ENCODE peak calls at places on chromosomes 6 and 20, in four cellular contexts. E is H1, A is stomach, M is K562. O is an unnamed sample. For H3K4me1, the result is how much of the 10 kb centered on the place peaks cover.

GRCh38 chr6:74755196-74755595 is 450.7 kb downstream of the COL12A1 start:
- DNase-seq in E (no peak), A (no peak), M (no peak), O (no peak)

GRCh38 chr20:8212286-8212685 is 80.2 kb downstream of the PLCB1 start:
- DNase-seq in E (no peak), A (no peak), M (no peak), O (no peak)

GRCh38 chr6:166645928-166646327 is 18.9 kb upstream of the RPS6KA2 start:
- DNase-seq in E (no peak), A (no peak), M (no peak), O (no peak)

GRCh38 chr20:4195499-4195898 is 180.1 kb upstream of the RNF24 start:
- DNase-seq in E (peak), A (no peak), M (peak), O (no peak)

GRCh38 chr6:85368631-85369030 is 81.3 kb upstream of the NT5E start:
- DNase-seq in E (no peak), A (no peak), M (no peak), O (no peak)

GRCh38 chr6:10531513-10531912 is 10.4 kb downstream of the GCNT2 start:
- DNase-seq in E (no peak), A (no peak), M (no peak), O (no peak)

GRCh38 chr6:7249946-7250643 is 62.9 kb downstream of the SSR1 start:
- DNase-seq in E (no peak), A (no peak), M (no peak), O (no peak)

GRCh38 chr20:63863798-63864544 is 1.1 kb upstream of the TPD52L2 start:
- DNase-seq in E (peak), A (peak), M (peak), O (peak)

GRCh38 chr6:28353981-28354676 is 4.4 kb downstream of the ZKSCAN3 start:
- DNase-seq in E (no peak), A (peak), M (peak), O (no peak)

GRCh38 chr6:62904687-62905086 is 306.6 kb upstream of the FKBP1C start:
- DNase-seq in E (no peak), A (no peak), M (no peak), O (no peak)

GRCh38 chr6:39816744-39817143 is 24.6 kb downstream of the DAAM2 start:
- DNase-seq in E (no peak), A (no peak), M (no peak), O (no peak)

GRCh38 chr6:121247386-121247785 is 86.9 kb downstream of the TBC1D32 start:
- DNase-seq in E (no peak), A (no peak), M (no peak), O (no peak)

GRCh38 chr20:48538856-48539255 is 288.9 kb downstream of the PREX1 start:
- DNase-seq in E (no peak), A (no peak), M (no peak), O (no peak)

GRCh38 chr6:2819891-2820814 is 21.5 kb downstream of the SERPINB1 start:
- DNase-seq in E (no peak), A (no peak), M (no peak), O (no peak)

GRCh38 chr6:44008821-44009370 is 118.4 kb downstream of the MRPL14 start:
- DNase-seq in E (no peak), A (no peak), M (no peak), O (no peak)

GRCh38 chr20:13396826-13397225 is 175.8 kb downstream of the ISM1 start:
- DNase-seq in E (no peak), A (no peak), M (no peak), O (no peak)

GRCh38 chr6:139153876-139154275 is 19.0 kb downstream of the HECA start:
- DNase-seq in E (no peak), A (no peak), M (no peak), O (no peak)

DNA sequence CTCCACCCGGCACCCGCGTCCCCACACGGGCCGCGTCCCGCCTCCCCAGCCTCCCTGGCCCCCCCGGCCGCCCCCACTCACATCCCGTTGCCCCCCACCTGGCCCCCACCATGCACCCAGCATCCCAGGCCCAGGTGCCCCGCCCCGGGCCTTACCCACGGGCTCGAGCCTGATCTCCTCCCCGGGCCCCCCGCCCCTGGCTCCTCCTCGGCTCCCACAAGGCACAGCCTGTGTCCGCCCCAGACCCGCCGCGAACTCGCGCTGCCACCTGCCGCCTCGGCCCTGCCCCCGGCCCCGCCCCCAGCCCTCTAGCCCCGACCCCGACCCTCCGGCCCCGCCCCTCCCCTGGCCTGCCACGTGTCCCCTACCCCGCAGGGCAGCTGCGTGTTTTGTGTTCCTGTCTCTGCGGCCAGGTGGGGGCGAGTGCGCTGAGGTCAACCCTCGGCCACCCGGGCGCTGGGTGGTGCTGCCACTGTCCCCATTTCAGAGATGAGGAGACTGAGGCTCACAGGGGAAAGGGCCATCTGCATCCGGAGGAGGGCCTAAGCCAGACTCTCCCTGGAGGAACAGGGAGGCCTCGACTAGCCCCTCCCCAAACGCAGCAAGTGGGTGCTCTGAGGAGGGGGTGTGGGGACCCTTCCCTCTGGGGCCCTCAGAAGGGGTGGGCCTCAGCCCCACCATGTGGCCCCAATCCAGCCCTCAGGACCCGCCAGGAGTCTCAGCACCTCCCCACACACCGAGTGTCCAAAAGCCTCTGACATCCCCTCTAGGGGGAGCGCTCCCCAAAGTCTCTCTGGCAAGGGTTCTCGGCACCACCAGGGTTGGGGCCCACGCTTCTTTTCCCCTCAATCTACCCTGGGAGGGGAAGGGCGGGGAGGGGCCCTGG is 99.8 kb downstream of the TAF4 start:
- DNase-seq in E (peak), A (no peak), M (peak), O (no peak)
- TF ChIP-seq CTCF in E (peak), A (no peak), M (no peak), O (no peak)

GRCh38 chr6:25815194-25815593 is 16.7 kb downstream of the SLC17A1 start:
- DNase-seq in E (no peak), A (no peak), M (no peak), O (no peak)
- TF ChIP-seq POLR2AphosphoS5 in E (no peak), A (no peak), M (no peak), O (no peak)

GRCh38 chr6:56767892-56768531 is 125.3 kb upstream of the DST start:
- DNase-seq in E (no peak), A (no peak), M (no peak), O (no peak)

GRCh38 chr6:56765494-56765893 is 122.8 kb upstream of the DST start:
- DNase-seq in E (no peak), A (no peak), M (no peak), O (no peak)

GRCh38 chr6:56766139-56766805 is 123.6 kb upstream of the DST start:
- DNase-seq in E (no peak), A (no peak), M (no peak), O (no peak)

GRCh38 chr6:56767435-56767834 is 124.7 kb upstream of the DST start:
- DNase-seq in E (no peak), A (no peak), M (no peak), O (no peak)

DNA sequence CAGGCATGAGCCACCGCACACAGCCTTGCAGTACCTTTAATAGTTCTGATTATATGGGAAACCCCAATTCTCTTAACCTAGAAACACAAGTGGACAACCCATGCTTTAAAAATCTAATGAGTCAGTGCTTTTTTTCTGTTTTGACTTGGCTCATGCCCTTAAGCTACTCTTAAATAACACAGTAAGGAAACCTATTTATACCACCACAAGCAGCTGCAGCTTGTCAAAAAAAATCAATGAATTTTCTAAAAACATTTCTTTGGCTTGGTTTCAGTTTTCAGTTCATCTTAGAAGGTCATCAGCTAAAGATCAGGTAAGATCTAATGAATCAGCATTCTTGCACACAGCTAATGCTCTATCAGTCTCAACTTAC is 124.1 kb upstream of the DST start:
- DNase-seq in E (no peak), A (no peak), M (no peak), O (no peak)
- H3K4me1 ChIP-seq in E (under half), A (under half), M (under half), O (under half)

DNA sequence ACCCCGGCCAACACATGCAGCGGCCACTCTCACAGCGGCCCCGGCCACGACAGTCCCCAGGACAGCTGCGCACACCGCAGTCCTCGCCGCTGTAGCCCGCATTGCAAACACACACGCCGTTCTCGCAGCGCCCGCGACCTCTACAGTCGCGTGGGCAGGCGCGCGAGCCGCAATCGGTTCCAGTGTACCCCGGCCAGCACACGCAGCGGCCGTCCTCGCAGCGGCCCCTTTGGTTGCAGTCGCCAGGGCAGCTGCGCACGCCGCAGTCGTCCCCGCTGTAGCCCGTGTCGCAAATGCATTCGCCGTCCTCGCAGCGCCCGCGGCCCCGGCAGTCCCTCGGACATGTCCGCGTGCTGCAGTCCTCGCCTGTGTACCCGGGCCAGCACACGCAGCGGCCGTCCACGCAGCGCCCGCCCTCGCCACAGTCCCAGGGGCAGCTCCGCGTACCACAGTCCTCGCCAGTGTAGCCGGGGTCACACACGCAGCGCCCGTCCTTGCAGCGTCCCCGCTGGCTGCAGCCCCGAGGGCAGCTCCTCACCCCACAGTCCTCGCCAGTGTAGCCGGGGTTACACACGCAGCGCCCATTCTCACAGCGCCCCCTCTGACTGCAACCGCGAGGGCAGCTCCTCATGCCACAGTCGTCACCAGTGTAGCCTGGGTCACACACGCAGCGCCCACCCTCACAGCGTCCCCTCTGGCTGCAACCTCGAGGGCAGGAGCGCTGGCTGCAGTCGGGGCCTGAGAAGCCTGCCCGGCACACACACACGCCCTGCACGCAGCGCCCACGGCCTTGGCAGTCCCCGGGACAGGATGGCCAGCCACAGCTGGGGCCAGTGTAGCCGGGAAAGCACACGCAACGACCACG is 12.5 kb downstream of the TNXB start:
- DNase-seq in E (peak), A (no peak), M (no peak), O (no peak)
- TF ChIP-seq CTCF in E (peak), A (no peak), M (no peak), O (no peak)

GRCh38 chr20:45372646-45373352 is 5.3 kb downstream of the TP53TG5 start:
- DNase-seq in E (peak), A (no peak), M (no peak), O (no peak)
- TF ChIP-seq POLR2AphosphoS5 in E (no peak), A (no peak), M (no peak), O (no peak)

GRCh38 chr6:392441-393390 is 1.2 kb downstream of the IRF4 start:
- DNase-seq in E (peak), A (no peak), M (no peak), O (no peak)
- H3K4me1 ChIP-seq in E (under half), A (under half), M (under half), O (under half)

GRCh38 chr6:45421700-45422540 is 44.2 kb upstream of the SUPT3H start:
- DNase-seq in E (peak), A (peak), M (peak), O (peak)
- TF ChIP-seq CTCF in E (no peak), A (no peak), M (peak), O (peak)

DNA sequence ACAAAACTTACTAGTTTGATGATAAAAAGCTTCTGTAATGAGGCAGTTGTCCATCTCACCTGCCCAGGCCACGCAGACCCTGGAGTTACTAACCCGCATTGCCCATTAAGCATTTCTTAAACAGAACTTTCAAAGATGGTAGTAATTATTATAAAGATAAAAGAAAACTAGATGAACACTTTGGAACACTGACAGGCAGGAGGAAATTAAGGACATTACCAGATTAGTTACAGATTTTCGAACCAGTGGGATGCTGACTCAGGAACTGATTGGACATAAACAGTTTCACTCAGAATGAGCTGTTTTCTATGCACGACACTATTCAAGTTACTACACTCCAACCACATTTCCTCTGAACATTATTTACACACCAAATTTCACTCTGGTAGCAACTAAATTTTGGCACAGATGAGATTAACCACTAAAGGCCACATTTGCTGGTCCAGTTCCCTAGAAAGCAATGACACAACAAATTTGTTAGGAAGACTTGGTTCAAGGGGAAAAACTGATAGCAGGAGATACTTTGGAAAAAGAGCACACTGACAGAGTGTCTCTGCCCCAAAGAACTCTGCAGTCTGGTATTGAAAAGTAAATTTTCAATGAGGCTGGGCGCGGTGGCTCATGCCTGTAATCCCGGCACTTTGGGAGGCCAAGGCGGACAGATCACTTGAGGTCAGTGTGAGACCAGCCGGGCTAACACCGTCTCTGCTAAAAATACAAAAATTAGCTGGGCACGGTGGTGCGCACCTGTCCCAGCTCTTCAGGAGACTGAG is 3.0 kb downstream of the ROMO1 start:
- DNase-seq in E (no peak), A (no peak), M (no peak), O (no peak)
- TF ChIP-seq POLR2AphosphoS5 in E (no peak), A (no peak), M (no peak), O (no peak)

DNA sequence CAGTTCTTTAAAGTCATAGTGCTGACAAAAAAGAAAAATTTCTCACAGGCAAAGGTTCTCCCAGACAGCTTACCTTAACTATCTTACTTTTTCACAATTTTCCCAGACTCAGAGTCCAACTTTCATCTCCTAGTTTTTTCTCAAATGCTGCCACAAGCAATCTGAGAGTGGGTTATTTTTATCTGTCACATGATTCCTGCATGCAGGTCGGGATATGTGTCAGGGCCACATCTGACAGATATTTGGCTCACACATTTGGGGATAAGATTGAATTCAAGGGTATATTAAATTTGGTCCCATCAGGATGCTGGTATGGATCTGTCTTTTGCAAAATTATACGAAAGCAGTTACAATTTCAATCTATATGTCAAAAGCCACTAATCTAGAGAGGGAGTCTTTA is 50.1 kb upstream of the SMIM29 start:
- DNase-seq in E (no peak), A (no peak), M (no peak), O (no peak)
- H3K4me1 ChIP-seq in E (under half), A (under half), M (under half), O (under half)

GRCh38 chr20:2756056-2756611 is 44.3 kb downstream of the CPXM1 start:
- DNase-seq in E (peak), A (no peak), M (peak), O (no peak)
- TF ChIP-seq CTCF in E (peak), A (no peak), M (peak), O (peak)

O was measured in prostate gland.